ENCODE peak calls at places on chromosomes 12 and 14, in ten cellular contexts. One of them, this sample, is unnamed.

GRCh38 chr14:71437870-71438269 is 494.4 kb upstream of the RGS6 start:
- DNase-seq in stomach: no peak
- DNase-seq in testis: no peak
- DNase-seq in T47D: no peak
- DNase-seq in progenitor cell of endocrine pancreas: no peak
- DNase-seq in caudate nucleus: no peak
- DNase-seq in psoas muscle: no peak
- DNase-seq in D341Med: no peak
- DNase-seq in activated naive CD8-positive, alpha-beta T cell treated with anti-CD3 and anti-CD28 coated beads, Interleukin-2, amount 50 U/mL, for 16 hours: no peak
- DNase-seq in HEK293T: no peak
- DNase-seq in this sample: no peak

GRCh38 chr14:72907886-72908285 is 14.0 kb upstream of the DPF3 start:
- DNase-seq in HEK293T: no peak
- DNase-seq in psoas muscle: no peak
- DNase-seq in T47D: no peak
- DNase-seq in progenitor cell of endocrine pancreas: no peak
- DNase-seq in testis: no peak
- DNase-seq in D341Med: no peak
- DNase-seq in caudate nucleus: no peak
- DNase-seq in activated naive CD8-positive, alpha-beta T cell treated with anti-CD3 and anti-CD28 coated beads, Interleukin-2, amount 50 U/mL, for 16 hours: no peak
- DNase-seq in stomach: no peak
- DNase-seq in this sample: no peak

GRCh38 chr12:121159467-121160307 is 27.0 kb downstream of the P2RX7 start:
- DNase-seq in progenitor cell of endocrine pancreas: no peak
- DNase-seq in testis: no peak
- DNase-seq in psoas muscle: no peak
- DNase-seq in caudate nucleus: no peak
- DNase-seq in D341Med: no peak
- DNase-seq in HEK293T: no peak
- DNase-seq in activated naive CD8-positive, alpha-beta T cell treated with anti-CD3 and anti-CD28 coated beads, Interleukin-2, amount 50 U/mL, for 16 hours: no peak
- DNase-seq in T47D: no peak
- DNase-seq in stomach: no peak
- DNase-seq in this sample: no peak

GRCh38 chr12:108838194-108839010 is 19.0 kb downstream of the SSH1 start:
- DNase-seq in caudate nucleus: no peak
- DNase-seq in testis: peak
- DNase-seq in progenitor cell of endocrine pancreas: no peak
- DNase-seq in T47D: no peak
- DNase-seq in stomach: peak
- DNase-seq in D341Med: no peak
- DNase-seq in activated naive CD8-positive, alpha-beta T cell treated with anti-CD3 and anti-CD28 coated beads, Interleukin-2, amount 50 U/mL, for 16 hours: peak
- DNase-seq in psoas muscle: peak
- DNase-seq in HEK293T: peak
- DNase-seq in this sample: peak

GRCh38 chr12:51449569-51450246 is 25.1 kb downstream of the SLC4A8 start:
- DNase-seq in T47D: no peak
- DNase-seq in psoas muscle: no peak
- DNase-seq in stomach: no peak
- DNase-seq in testis: no peak
- DNase-seq in HEK293T: no peak
- DNase-seq in caudate nucleus: no peak
- DNase-seq in progenitor cell of endocrine pancreas: no peak
- DNase-seq in activated naive CD8-positive, alpha-beta T cell treated with anti-CD3 and anti-CD28 coated beads, Interleukin-2, amount 50 U/mL, for 16 hours: no peak
- DNase-seq in D341Med: no peak
- DNase-seq in this sample: no peak

GRCh38 chr12:71162832-71163711 is 5.3 kb upstream of the TSPAN8 start:
- DNase-seq in D341Med: no peak
- DNase-seq in HEK293T: no peak
- DNase-seq in stomach: peak
- DNase-seq in T47D: no peak
- DNase-seq in activated naive CD8-positive, alpha-beta T cell treated with anti-CD3 and anti-CD28 coated beads, Interleukin-2, amount 50 U/mL, for 16 hours: no peak
- DNase-seq in psoas muscle: no peak
- DNase-seq in progenitor cell of endocrine pancreas: no peak
- DNase-seq in testis: no peak
- DNase-seq in caudate nucleus: no peak
- DNase-seq in this sample: no peak

GRCh38 chr12:56358836-56359532 is 923 bp downstream of the STAT2 start:
- DNase-seq in caudate nucleus: peak
- DNase-seq in stomach: no peak
- DNase-seq in HEK293T: no peak
- DNase-seq in progenitor cell of endocrine pancreas: no peak
- DNase-seq in D341Med: no peak
- DNase-seq in testis: no peak
- DNase-seq in activated naive CD8-positive, alpha-beta T cell treated with anti-CD3 and anti-CD28 coated beads, Interleukin-2, amount 50 U/mL, for 16 hours: no peak
- DNase-seq in T47D: no peak
- DNase-seq in psoas muscle: no peak
- DNase-seq in this sample: no peak

GRCh38 chr12:118371354-118372282 is 1.1 kb downstream of the TAOK3 start:
- DNase-seq in T47D: no peak
- DNase-seq in activated naive CD8-positive, alpha-beta T cell treated with anti-CD3 and anti-CD28 coated beads, Interleukin-2, amount 50 U/mL, for 16 hours: no peak
- DNase-seq in testis: peak
- DNase-seq in psoas muscle: peak
- DNase-seq in caudate nucleus: no peak
- DNase-seq in stomach: no peak
- DNase-seq in HEK293T: peak
- DNase-seq in D341Med: peak
- DNase-seq in progenitor cell of endocrine pancreas: peak
- DNase-seq in this sample: no peak

GRCh38 chr14:91509083-91509877 is 830 bp downstream of the PPP4R3A start:
- DNase-seq in psoas muscle: peak
- DNase-seq in testis: peak
- DNase-seq in progenitor cell of endocrine pancreas: peak
- DNase-seq in stomach: peak
- DNase-seq in D341Med: peak
- DNase-seq in T47D: peak
- DNase-seq in caudate nucleus: no peak
- DNase-seq in activated naive CD8-positive, alpha-beta T cell treated with anti-CD3 and anti-CD28 coated beads, Interleukin-2, amount 50 U/mL, for 16 hours: peak
- DNase-seq in HEK293T: peak
- DNase-seq in this sample: no peak

GRCh38 chr12:121996945-121997612 is 24.6 kb upstream of the BCL7A start:
- DNase-seq in T47D: no peak
- DNase-seq in caudate nucleus: no peak
- DNase-seq in stomach: no peak
- DNase-seq in activated naive CD8-positive, alpha-beta T cell treated with anti-CD3 and anti-CD28 coated beads, Interleukin-2, amount 50 U/mL, for 16 hours: no peak
- DNase-seq in testis: no peak
- DNase-seq in D341Med: no peak
- DNase-seq in psoas muscle: no peak
- DNase-seq in HEK293T: no peak
- DNase-seq in progenitor cell of endocrine pancreas: no peak
- DNase-seq in this sample: no peak

GRCh38 chr12:114611145-114612018 is 72.6 kb downstream of the TBX3 start:
- DNase-seq in T47D: no peak
- DNase-seq in progenitor cell of endocrine pancreas: no peak
- DNase-seq in psoas muscle: no peak
- DNase-seq in caudate nucleus: no peak
- DNase-seq in HEK293T: no peak
- DNase-seq in testis: no peak
- DNase-seq in activated naive CD8-positive, alpha-beta T cell treated with anti-CD3 and anti-CD28 coated beads, Interleukin-2, amount 50 U/mL, for 16 hours: no peak
- DNase-seq in stomach: no peak
- DNase-seq in D341Med: no peak
- DNase-seq in this sample: no peak

GRCh38 chr14:105317546-105317945 is 3.0 kb downstream of the PACS2 start:
- DNase-seq in T47D: no peak
- DNase-seq in stomach: no peak
- DNase-seq in HEK293T: no peak
- DNase-seq in caudate nucleus: no peak
- DNase-seq in testis: no peak
- DNase-seq in D341Med: peak
- DNase-seq in psoas muscle: peak
- DNase-seq in progenitor cell of endocrine pancreas: no peak
- DNase-seq in activated naive CD8-positive, alpha-beta T cell treated with anti-CD3 and anti-CD28 coated beads, Interleukin-2, amount 50 U/mL, for 16 hours: no peak
- DNase-seq in this sample: no peak

GRCh38 chr14:35883677-35884293 is 57.6 kb downstream of the BRMS1L start:
- DNase-seq in stomach: peak
- DNase-seq in caudate nucleus: no peak
- DNase-seq in activated naive CD8-positive, alpha-beta T cell treated with anti-CD3 and anti-CD28 coated beads, Interleukin-2, amount 50 U/mL, for 16 hours: no peak
- DNase-seq in T47D: peak
- DNase-seq in psoas muscle: no peak
- DNase-seq in HEK293T: peak
- DNase-seq in D341Med: peak
- DNase-seq in progenitor cell of endocrine pancreas: no peak
- DNase-seq in testis: peak
- DNase-seq in this sample: no peak

GRCh38 chr14:99873653-99874052 is 80.4 kb downstream of the EML1 start:
- DNase-seq in T47D: no peak
- DNase-seq in psoas muscle: no peak
- DNase-seq in caudate nucleus: no peak
- DNase-seq in HEK293T: no peak
- DNase-seq in stomach: no peak
- DNase-seq in activated naive CD8-positive, alpha-beta T cell treated with anti-CD3 and anti-CD28 coated beads, Interleukin-2, amount 50 U/mL, for 16 hours: no peak
- DNase-seq in D341Med: no peak
- DNase-seq in progenitor cell of endocrine pancreas: no peak
- DNase-seq in testis: no peak
- DNase-seq in this sample: no peak

GRCh38 chr12:12717586-12718381 is 616 bp downstream of the CDKN1B start:
- DNase-seq in D341Med: peak
- DNase-seq in testis: peak
- DNase-seq in HEK293T: no peak
- DNase-seq in activated naive CD8-positive, alpha-beta T cell treated with anti-CD3 and anti-CD28 coated beads, Interleukin-2, amount 50 U/mL, for 16 hours: no peak
- DNase-seq in progenitor cell of endocrine pancreas: peak
- DNase-seq in psoas muscle: peak
- DNase-seq in stomach: no peak
- DNase-seq in T47D: no peak
- DNase-seq in caudate nucleus: no peak
- DNase-seq in this sample: no peak

GRCh38 chr12:508795-509194 is 49.1 kb downstream of the B4GALNT3 start:
- DNase-seq in HEK293T: no peak
- DNase-seq in activated naive CD8-positive, alpha-beta T cell treated with anti-CD3 and anti-CD28 coated beads, Interleukin-2, amount 50 U/mL, for 16 hours: no peak
- DNase-seq in stomach: peak
- DNase-seq in progenitor cell of endocrine pancreas: no peak
- DNase-seq in T47D: no peak
- DNase-seq in testis: no peak
- DNase-seq in D341Med: no peak
- DNase-seq in caudate nucleus: no peak
- DNase-seq in psoas muscle: no peak
- DNase-seq in this sample: no peak

GRCh38 chr14:104598461-104599273 is 5.9 kb downstream of the TMEM179 start:
- DNase-seq in caudate nucleus: no peak
- DNase-seq in progenitor cell of endocrine pancreas: no peak
- DNase-seq in psoas muscle: peak
- DNase-seq in HEK293T: no peak
- DNase-seq in testis: no peak
- DNase-seq in stomach: no peak
- DNase-seq in T47D: no peak
- DNase-seq in D341Med: no peak
- DNase-seq in activated naive CD8-positive, alpha-beta T cell treated with anti-CD3 and anti-CD28 coated beads, Interleukin-2, amount 50 U/mL, for 16 hours: no peak
- DNase-seq in this sample: no peak

GRCh38 chr12:69105101-69105613 is 134.2 kb upstream of the CPSF6 start:
- DNase-seq in testis: no peak
- DNase-seq in activated naive CD8-positive, alpha-beta T cell treated with anti-CD3 and anti-CD28 coated beads, Interleukin-2, amount 50 U/mL, for 16 hours: no peak
- DNase-seq in D341Med: peak
- DNase-seq in progenitor cell of endocrine pancreas: no peak
- DNase-seq in stomach: no peak
- DNase-seq in caudate nucleus: no peak
- DNase-seq in psoas muscle: no peak
- DNase-seq in HEK293T: peak
- DNase-seq in T47D: no peak
- DNase-seq in this sample: no peak

GRCh38 chr14:67533754-67534085 is 630 bp downstream of the PLEKHH1 start:
- DNase-seq in caudate nucleus: no peak
- DNase-seq in psoas muscle: no peak
- DNase-seq in stomach: no peak
- DNase-seq in progenitor cell of endocrine pancreas: no peak
- DNase-seq in testis: no peak
- DNase-seq in HEK293T: peak
- DNase-seq in activated naive CD8-positive, alpha-beta T cell treated with anti-CD3 and anti-CD28 coated beads, Interleukin-2, amount 50 U/mL, for 16 hours: no peak
- DNase-seq in D341Med: no peak
- DNase-seq in T47D: peak
- DNase-seq in this sample: no peak

GRCh38 chr12:48279601-48280000 is 71.1 kb downstream of the ZNF641 start:
- DNase-seq in caudate nucleus: no peak
- DNase-seq in activated naive CD8-positive, alpha-beta T cell treated with anti-CD3 and anti-CD28 coated beads, Interleukin-2, amount 50 U/mL, for 16 hours: no peak
- DNase-seq in stomach: no peak
- DNase-seq in psoas muscle: no peak
- DNase-seq in HEK293T: no peak
- DNase-seq in progenitor cell of endocrine pancreas: no peak
- DNase-seq in T47D: no peak
- DNase-seq in testis: no peak
- DNase-seq in D341Med: no peak
- DNase-seq in this sample: no peak

GRCh38 chr12:24479131-24479530 is 469.8 kb downstream of the BCAT1 start:
- DNase-seq in psoas muscle: no peak
- DNase-seq in stomach: no peak
- DNase-seq in progenitor cell of endocrine pancreas: no peak
- DNase-seq in testis: no peak
- DNase-seq in HEK293T: no peak
- DNase-seq in T47D: no peak
- DNase-seq in activated naive CD8-positive, alpha-beta T cell treated with anti-CD3 and anti-CD28 coated beads, Interleukin-2, amount 50 U/mL, for 16 hours: no peak
- DNase-seq in D341Med: no peak
- DNase-seq in caudate nucleus: no peak
- DNase-seq in this sample: no peak

GRCh38 chr12:4909734-4910501 is at the start of gene KCNA1:
- DNase-seq in testis: no peak
- DNase-seq in HEK293T: peak
- DNase-seq in D341Med: peak
- DNase-seq in stomach: no peak
- DNase-seq in T47D: no peak
- DNase-seq in psoas muscle: no peak
- DNase-seq in progenitor cell of endocrine pancreas: peak
- DNase-seq in activated naive CD8-positive, alpha-beta T cell treated with anti-CD3 and anti-CD28 coated beads, Interleukin-2, amount 50 U/mL, for 16 hours: no peak
- DNase-seq in caudate nucleus: peak
- DNase-seq in this sample: no peak

GRCh38 chr14:68625366-68626090 is 167.3 kb downstream of the ZFP36L1 start:
- DNase-seq in testis: no peak
- DNase-seq in caudate nucleus: no peak
- DNase-seq in activated naive CD8-positive, alpha-beta T cell treated with anti-CD3 and anti-CD28 coated beads, Interleukin-2, amount 50 U/mL, for 16 hours: no peak
- DNase-seq in HEK293T: no peak
- DNase-seq in psoas muscle: no peak
- DNase-seq in T47D: no peak
- DNase-seq in D341Med: no peak
- DNase-seq in stomach: no peak
- DNase-seq in progenitor cell of endocrine pancreas: peak
- DNase-seq in this sample: no peak

GRCh38 chr14:65040666-65041433 is 54.2 kb downstream of the FNTB start:
- DNase-seq in T47D: no peak
- DNase-seq in testis: no peak
- DNase-seq in psoas muscle: no peak
- DNase-seq in D341Med: no peak
- DNase-seq in caudate nucleus: no peak
- DNase-seq in stomach: peak
- DNase-seq in activated naive CD8-positive, alpha-beta T cell treated with anti-CD3 and anti-CD28 coated beads, Interleukin-2, amount 50 U/mL, for 16 hours: no peak
- DNase-seq in progenitor cell of endocrine pancreas: no peak
- DNase-seq in HEK293T: no peak
- DNase-seq in this sample: no peak

GRCh38 chr14:29348504-29348903 is 579.1 kb downstream of the PRKD1 start:
- DNase-seq in caudate nucleus: no peak
- DNase-seq in progenitor cell of endocrine pancreas: no peak
- DNase-seq in stomach: no peak
- DNase-seq in T47D: no peak
- DNase-seq in HEK293T: no peak
- DNase-seq in psoas muscle: no peak
- DNase-seq in testis: no peak
- DNase-seq in activated naive CD8-positive, alpha-beta T cell treated with anti-CD3 and anti-CD28 coated beads, Interleukin-2, amount 50 U/mL, for 16 hours: no peak
- DNase-seq in D341Med: no peak
- DNase-seq in this sample: no peak

GRCh38 chr12:103930787-103931536 is 752 bp downstream of the HSP90B1 start:
- DNase-seq in caudate nucleus: no peak
- DNase-seq in psoas muscle: peak
- DNase-seq in T47D: no peak
- DNase-seq in stomach: peak
- DNase-seq in HEK293T: peak
- DNase-seq in D341Med: peak
- DNase-seq in activated naive CD8-positive, alpha-beta T cell treated with anti-CD3 and anti-CD28 coated beads, Interleukin-2, amount 50 U/mL, for 16 hours: no peak
- DNase-seq in testis: peak
- DNase-seq in progenitor cell of endocrine pancreas: no peak
- DNase-seq in this sample: no peak

GRCh38 chr14:23555882-23556699 is at the start of gene THTPA:
- DNase-seq in stomach: peak
- DNase-seq in psoas muscle: peak
- DNase-seq in caudate nucleus: peak
- DNase-seq in progenitor cell of endocrine pancreas: peak
- DNase-seq in testis: peak
- DNase-seq in HEK293T: peak
- DNase-seq in T47D: peak
- DNase-seq in activated naive CD8-positive, alpha-beta T cell treated with anti-CD3 and anti-CD28 coated beads, Interleukin-2, amount 50 U/mL, for 16 hours: peak
- DNase-seq in D341Med: peak
- DNase-seq in this sample: peak

This sample was measured in KG1.